ENCODE peak calls at places on chromosome 10, in four cellular contexts. W is epithelial cell of proximal tubule, A is fibroblast of lung, P is astrocyte of the spinal cord. C is an unnamed sample.

GRCh38 chr10:116444527-116445142 is 17.0 kb downstream of the PNLIPRP3 start:
- DNase-seq in W (no peak), A (peak), P (peak), C (peak)

GRCh38 chr10:132397671-132398565 is 918 bp downstream of the PWWP2B start:
- DNase-seq in W (no peak), A (peak), P (peak), C (peak)

GRCh38 chr10:26025500-26025899 is 91.5 kb downstream of the MYO3A start:
- DNase-seq in P (no peak), A (no peak), W (no peak), C (no peak)

GRCh38 chr10:101611096-101611495 is 23.0 kb downstream of the DPCD start:
- DNase-seq in A (no peak), P (no peak), W (no peak), C (no peak)

GRCh38 chr10:43377393-43377883 is 6.0 kb downstream of the FXYD4 start:
- DNase-seq in A (no peak), W (no peak), P (no peak), C (no peak)

GRCh38 chr10:25758041-25758457 is 176.0 kb upstream of the MYO3A start:
- DNase-seq in P (peak), W (no peak), A (no peak), C (no peak)

GRCh38 chr10:71600856-71601255 is 118.7 kb downstream of the C10orf105 start:
- DNase-seq in P (peak), W (no peak), A (peak), C (peak)

GRCh38 chr10:31153692-31154091 is 122.0 kb upstream of the ZNF438 start:
- DNase-seq in P (no peak), A (no peak), W (no peak), C (no peak)

GRCh38 chr10:6916601-6917000 is 336.5 kb upstream of the PRKCQ start:
- DNase-seq in W (no peak), A (peak), P (no peak), C (no peak)

GRCh38 chr10:33332183-33333031 is 2.1 kb downstream of the NRP1 start:
- DNase-seq in W (no peak), A (peak), P (peak), C (no peak)

GRCh38 chr10:36211856-36212255 is 569.8 kb upstream of the FZD8 start:
- DNase-seq in P (no peak), W (no peak), A (no peak), C (no peak)

GRCh38 chr10:29784175-29784773 is 149.5 kb upstream of the SVIL start:
- DNase-seq in P (peak), W (peak), A (peak), C (peak)

GRCh38 chr10:24722676-24723385 is 856 bp downstream of the ARHGAP21 start:
- DNase-seq in A (peak), P (peak), W (no peak), C (peak)

GRCh38 chr10:24824536-24824935 is 100.8 kb upstream of the ARHGAP21 start:
- DNase-seq in A (no peak), W (no peak), P (no peak), C (no peak)

GRCh38 chr10:121813857-121814256 is 114.0 kb downstream of the ATE1 start:
- DNase-seq in P (no peak), A (no peak), W (no peak), C (no peak)

GRCh38 chr10:121608669-121609190 is 10.5 kb upstream of the FGFR2 start:
- DNase-seq in A (no peak), P (no peak), W (no peak), C (no peak)

DNA sequence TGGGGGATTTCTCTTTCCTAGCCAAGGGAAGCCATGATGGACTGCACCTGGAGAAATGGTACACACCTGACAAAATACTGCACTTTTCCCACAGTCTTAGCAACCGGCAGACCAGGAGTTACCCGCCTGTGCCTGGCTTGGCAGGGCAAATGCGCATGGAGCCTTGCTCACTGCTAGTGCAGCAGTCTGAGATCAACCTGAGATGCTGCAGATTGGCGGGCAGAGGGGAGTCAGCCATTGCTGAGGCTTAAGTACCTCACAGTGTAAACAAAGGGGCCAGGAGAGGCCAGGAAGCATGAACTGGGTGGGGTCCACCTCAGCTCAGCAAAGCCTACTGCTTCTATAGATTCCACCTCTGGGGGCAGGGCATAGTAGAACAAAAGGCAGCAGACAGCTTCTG is 49.4 kb downstream of the OR13A1 start:
- DNase-seq in P (no peak), A (no peak), W (no peak), C (no peak)
- TF ChIP-seq CTCF in P (no peak), A (no peak), W (no peak), C (no peak)

GRCh38 chr10:126302195-126302594 is 86.1 kb downstream of the ADAM12 start:
- DNase-seq in W (no peak), A (peak), P (no peak), C (no peak)

GRCh38 chr10:126302831-126303230 is 85.4 kb downstream of the ADAM12 start:
- DNase-seq in A (peak), P (no peak), W (no peak), C (peak)
- TF ChIP-seq CTCF in A (peak), P (no peak), W (peak), C (peak)

GRCh38 chr10:74976565-74976964 is 134.9 kb upstream of the SAMD8 start:
- DNase-seq in W (no peak), A (no peak), P (no peak), C (no peak)
- TF ChIP-seq CTCF in W (no peak), A (no peak), P (no peak), C (no peak)

GRCh38 chr10:3728563-3728962 is 56.4 kb downstream of the KLF6 start:
- DNase-seq in A (no peak), W (no peak), P (no peak), C (no peak)
- TF ChIP-seq CTCF in A (no peak), W (no peak), P (no peak), C (no peak)

DNA sequence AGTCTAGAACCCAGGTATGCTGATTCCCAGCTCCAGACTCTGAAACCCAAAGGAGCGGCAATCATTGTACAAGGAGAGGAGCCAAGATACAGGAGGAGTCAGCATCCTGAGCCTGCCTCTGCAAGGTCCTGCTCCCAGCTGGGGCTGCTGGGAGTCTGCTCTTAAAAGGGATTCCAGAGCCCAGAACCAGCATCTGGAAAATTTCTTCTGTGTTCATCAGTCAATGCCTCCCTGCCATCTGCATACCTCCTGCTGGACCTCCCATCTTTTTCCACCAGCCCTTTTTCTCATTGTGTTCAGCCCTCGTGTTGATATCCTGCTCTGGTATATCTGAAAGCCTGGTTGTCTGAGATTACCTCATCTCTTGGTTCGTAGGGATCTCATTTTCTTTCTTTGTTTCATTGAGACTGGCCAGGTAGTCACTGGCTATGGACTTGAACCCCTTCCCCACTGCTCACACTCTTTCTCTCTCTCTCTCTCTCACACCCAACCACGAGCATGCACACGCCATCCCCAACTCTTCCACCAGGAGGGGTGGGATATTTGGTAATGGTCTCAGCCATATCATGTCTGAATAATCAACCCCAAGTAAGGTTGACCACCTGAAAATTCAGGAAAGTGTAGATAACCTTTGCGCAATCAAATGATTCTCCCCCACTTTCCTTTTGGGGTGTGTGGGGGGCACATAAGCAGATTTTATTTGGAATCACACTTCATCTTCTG is 608.8 kb downstream of the LRMDA start:
- DNase-seq in W (no peak), P (no peak), A (no peak), C (no peak)
- TF ChIP-seq CTCF in W (peak), P (peak), A (peak), C (peak)

DNA sequence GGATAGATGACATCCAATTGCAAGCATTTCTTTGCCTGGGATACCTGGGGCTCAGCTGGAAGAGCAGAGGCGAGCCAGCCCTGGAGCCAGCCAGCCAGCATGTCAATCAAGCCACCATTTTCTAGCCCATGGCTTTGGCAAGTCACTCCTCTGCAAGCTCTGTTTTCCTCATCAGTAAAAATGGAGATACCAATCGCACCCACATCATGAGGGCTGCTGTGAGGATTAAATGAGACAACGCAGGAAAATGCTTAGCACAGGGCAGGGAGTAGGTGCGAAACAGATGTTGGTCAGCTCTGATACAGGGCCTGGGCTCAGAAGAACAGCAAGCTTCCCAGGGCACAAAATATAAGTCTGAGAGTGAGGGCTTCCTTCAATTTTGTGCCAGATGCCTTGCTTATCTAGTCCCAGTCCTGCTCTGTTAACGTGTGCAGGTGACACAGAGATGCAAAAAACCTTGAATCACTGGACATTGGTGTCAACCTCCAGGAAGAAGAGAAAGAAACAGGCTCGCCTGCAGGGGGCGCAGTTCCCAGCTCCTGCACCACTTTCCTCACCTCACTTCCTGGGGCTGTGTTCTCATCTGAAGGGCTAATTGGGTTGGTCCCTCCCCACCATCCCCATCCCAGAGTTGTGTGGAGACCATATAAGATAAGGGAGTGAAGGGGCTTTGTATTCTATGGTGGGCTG is 72.8 kb upstream of the CACUL1 start:
- DNase-seq in W (no peak), A (no peak), P (no peak), C (no peak)
- TF ChIP-seq CTCF in W (peak), A (peak), P (peak), C (peak)

DNA sequence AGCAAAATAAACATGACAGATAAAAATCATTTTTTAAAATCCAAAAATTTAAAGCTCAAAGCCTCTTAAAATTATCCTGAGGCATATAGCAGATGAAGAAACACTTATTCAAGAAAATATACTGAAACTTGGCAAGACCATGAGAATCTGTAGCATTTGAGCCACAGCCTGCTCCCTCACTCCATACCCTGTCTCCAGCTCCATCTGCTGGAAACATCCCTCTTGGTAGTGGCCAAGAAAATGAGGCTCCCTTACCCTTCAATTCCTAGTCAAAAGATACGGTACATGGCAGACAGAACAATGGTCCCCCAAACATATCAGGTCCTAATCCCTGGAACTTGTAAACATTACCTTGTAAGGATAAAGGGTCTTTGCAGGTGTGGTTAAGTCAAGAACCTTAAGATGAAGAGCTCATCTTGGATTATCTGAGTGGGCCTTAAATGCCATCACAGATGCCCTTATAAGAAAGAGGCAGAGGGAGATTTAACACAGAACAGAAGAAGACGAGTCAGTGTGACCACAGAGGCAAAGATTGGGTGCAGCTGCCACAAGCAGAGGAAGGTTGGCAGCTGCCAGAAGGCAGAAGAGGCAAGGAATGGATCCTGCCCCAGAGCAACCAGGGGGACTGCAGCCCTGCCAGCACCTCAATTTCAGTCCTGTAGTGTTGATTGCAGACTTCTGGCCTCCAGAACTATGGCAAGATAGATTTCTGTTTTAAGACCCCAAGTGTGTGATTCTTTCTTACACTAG is 149.4 kb downstream of the ZNF248 start:
- DNase-seq in P (no peak), A (no peak), W (no peak), C (no peak)
- TF ChIP-seq CTCF in P (no peak), A (no peak), W (no peak), C (no peak)

DNA sequence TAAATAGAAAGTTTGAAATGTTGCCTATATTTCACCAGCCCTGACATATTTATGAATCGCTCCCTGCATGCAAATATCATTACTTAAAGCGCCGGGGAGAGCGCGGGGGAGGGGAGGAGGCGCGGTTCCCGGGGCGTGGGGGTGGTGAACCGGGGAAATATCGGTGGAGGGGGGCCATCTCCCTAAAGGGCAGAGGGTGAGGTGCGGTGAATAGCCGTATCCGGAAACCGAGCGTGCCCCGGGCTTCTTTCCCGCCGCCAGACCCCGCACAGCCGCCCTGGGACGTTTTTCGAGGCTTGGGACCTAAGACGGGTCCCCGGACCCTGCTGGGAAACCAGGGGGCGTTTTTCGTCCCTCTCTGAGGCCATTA is 6.9 kb upstream of the ZNF503 start:
- DNase-seq in W (no peak), P (no peak), A (no peak), C (no peak)
- TF ChIP-seq CTCF in W (no peak), P (no peak), A (no peak), C (no peak)

C was measured in HFFc6.